ENCODE peak calls at places on chromosomes 13 and 19, in nine cellular contexts. B is trophoblast cell; L is adrenal gland; U is AG04449; O is tibial nerve; K is IMR-90; C is psoas muscle; S is CD8-positive, alpha-beta T cell; Q is retinal pigment epithelial cell. F is an unnamed sample.

GRCh38 chr19:13160557-13160956 is 10.3 kb downstream of the IER2 start:
- DNase-seq in O (no peak), C (no peak), B (peak; percentile 48), U (no peak), K (peak; percentile 66), Q (no peak), L (peak; percentile 72), S (no peak), F (no peak)

GRCh38 chr13:26707122-26708006 is 53.2 kb downstream of the GPR12 start:
- DNase-seq in C (no peak), K (peak; percentile 58), B (peak; percentile 78), U (no peak), O (peak; percentile 24), Q (no peak), L (peak; percentile 62), S (no peak), F (peak; percentile 7)

GRCh38 chr13:108734676-108735075 is 105.3 kb downstream of the MYO16 start:
- DNase-seq in O (no peak), Q (no peak), K (no peak), C (no peak), L (no peak), U (no peak), S (no peak), B (no peak), F (no peak)

GRCh38 chr19:958967-959685 is 25.0 kb upstream of the WDR18 start:
- DNase-seq in U (no peak), K (peak; percentile 67), Q (no peak), C (no peak), B (peak; percentile 81), S (no peak), L (no peak), O (no peak), F (no peak)

GRCh38 chr13:40640845-40641458 is 25.5 kb downstream of the FOXO1 start:
- DNase-seq in O (no peak), S (no peak), K (no peak), B (no peak), L (no peak), C (no peak), Q (no peak), U (no peak), F (no peak)

GRCh38 chr13:38264363-38265134 is 85.1 kb upstream of the UFM1 start:
- DNase-seq in U (no peak), C (no peak), K (no peak), S (no peak), L (no peak), Q (no peak), B (no peak), O (no peak), F (peak; percentile 0)

GRCh38 chr13:108786578-108787100 is 157.2 kb downstream of the MYO16 start:
- DNase-seq in C (no peak), B (no peak), S (no peak), O (no peak), L (no peak), K (no peak), U (no peak), Q (no peak), F (no peak)

GRCh38 chr19:58581227-58582141 is 8.3 kb upstream of the MZF1 start:
- DNase-seq in L (peak; percentile 88), C (peak; percentile 87), B (peak; percentile 77), U (no peak), Q (peak; percentile 54), S (peak; percentile 84), O (peak; percentile 89), K (peak; percentile 91), F (no peak)

GRCh38 chr19:35266904-35267817 is 1.6 kb upstream of the USF2 start:
- DNase-seq in U (no peak), K (peak; percentile 10), S (no peak), O (peak; percentile 40), L (peak; percentile 65), C (peak; percentile 63), Q (no peak), B (peak; percentile 47), F (no peak)

GRCh38 chr19:29767039-29767735 is 44.6 kb upstream of the CCNE1 start:
- DNase-seq in K (no peak), O (no peak), C (no peak), U (no peak), S (no peak), B (peak; percentile 78), L (no peak), Q (no peak), F (no peak)

GRCh38 chr19:47445937-47446402 is 25.7 kb downstream of the SLC8A2 start:
- DNase-seq in B (no peak), L (peak; percentile 51), U (no peak), S (peak; percentile 68), O (no peak), K (no peak), C (peak; percentile 40), Q (no peak), F (no peak)

GRCh38 chr19:49805822-49806612 is 7.1 kb downstream of the FUZ start:
- DNase-seq in L (no peak), Q (no peak), K (no peak), B (no peak), C (no peak), O (no peak), U (no peak), S (no peak), F (no peak)

GRCh38 chr13:27510082-27510481 is 59.7 kb upstream of the MTIF3 start:
- DNase-seq in L (no peak), C (no peak), Q (no peak), U (no peak), S (no peak), K (no peak), B (no peak), O (no peak), F (no peak)

GRCh38 chr13:66847541-66847940 is 382.6 kb downstream of the PCDH9 start:
- DNase-seq in O (no peak), K (no peak), C (no peak), U (no peak), L (no peak), S (no peak), B (no peak), Q (no peak), F (no peak)

GRCh38 chr19:50794778-50795664 is 4.8 kb downstream of the ACP4 start:
- DNase-seq in B (no peak), U (no peak), S (no peak), Q (no peak), K (no peak), L (no peak), O (no peak), C (no peak), F (no peak)

GRCh38 chr13:110593430-110594130 is 21.8 kb upstream of the NAXD start:
- DNase-seq in C (no peak), S (no peak), L (peak; percentile 47), Q (no peak), U (no peak), K (peak; percentile 57), O (peak; percentile 28), B (peak; percentile 87), F (no peak)

GRCh38 chr13:78650725-78651083 is 8.3 kb downstream of the OBI1 start:
- DNase-seq in L (no peak), B (no peak), O (no peak), U (no peak), K (no peak), S (no peak), C (no peak), Q (no peak), F (no peak)

GRCh38 chr13:53321301-53321700 is 292.7 kb downstream of the OLFM4 start:
- DNase-seq in O (no peak), B (no peak), U (no peak), C (no peak), L (no peak), Q (no peak), S (no peak), K (no peak), F (no peak)

GRCh38 chr19:39413269-39413902 is 917 bp downstream of the PLEKHG2 start:
- DNase-seq in O (no peak), S (no peak), K (peak; percentile 60), C (peak; percentile 73), U (no peak), L (no peak), Q (no peak), B (peak; percentile 50), F (no peak)

GRCh38 chr13:113219311-113219940 is 10.0 kb downstream of the CUL4A start:
- DNase-seq in U (no peak), C (no peak), L (peak; percentile 60), B (no peak), Q (no peak), S (no peak), O (no peak), K (peak; percentile 14), F (no peak)

GRCh38 chr13:84867246-84867645 is 932.0 kb downstream of the SLITRK6 start:
- DNase-seq in C (no peak), S (no peak), K (no peak), L (no peak), B (peak; percentile 1), U (no peak), O (no peak), Q (no peak), F (peak; percentile 13)

GRCh38 chr13:113742445-113743120 is 16.4 kb upstream of the TMEM255B start:
- DNase-seq in L (no peak), U (no peak), Q (peak; percentile 32), B (no peak), S (no peak), O (no peak), K (no peak), C (no peak), F (no peak)

GRCh38 chr13:98853791-98854191 is 101.3 kb upstream of the SLC15A1 start:
- DNase-seq in O (no peak), U (peak; percentile 57), B (no peak), S (no peak), C (no peak), K (peak; percentile 56), L (no peak), Q (no peak), F (no peak)

GRCh38 chr19:38004100-38004504 is 97.1 kb downstream of the SIPA1L3 start:
- DNase-seq in K (no peak), Q (no peak), L (no peak), B (no peak), C (no peak), S (no peak), O (no peak), U (no peak), F (no peak)
- H3K4me3 ChIP-seq in K (peak overlapping the region; percentile 36), Q (peak overlapping the region; percentile 44), L (no peak overlapping the region), B (no peak overlapping the region), C (peak overlapping the region; percentile 55), S (no peak overlapping the region), O (peak overlapping the region; percentile 29), U (peak overlapping the region; percentile 57), F (peak overlapping the region; percentile 39)

GRCh38 chr13:50994651-50995050 is 85.1 kb downstream of the RNASEH2B start:
- DNase-seq in C (no peak), O (no peak), U (no peak), B (no peak), K (no peak), S (no peak), Q (no peak), L (no peak), F (no peak)
- H3K4me3 ChIP-seq in C (no peak overlapping the region), O (no peak overlapping the region), U (no peak overlapping the region), B (no peak overlapping the region), K (no peak overlapping the region), S (no peak overlapping the region), Q (no peak overlapping the region), L (no peak overlapping the region), F (no peak overlapping the region)

GRCh38 chr13:74288361-74288911 is 154.2 kb upstream of the KLF12 start:
- DNase-seq in U (no peak), C (peak; percentile 32), Q (no peak), K (no peak), L (no peak), O (no peak), B (no peak), S (no peak), F (no peak)
- H3K4me3 ChIP-seq in U (peak overlapping the region; percentile 30), C (peak overlapping the region; percentile 40), Q (peak overlapping the region; percentile 53), K (no peak overlapping the region), L (no peak overlapping the region), O (no peak overlapping the region), B (no peak overlapping the region), S (peak overlapping the region; percentile 17), F (peak overlapping the region; percentile 55)

GRCh38 chr19:17748884-17749638 is 2.2 kb upstream of the FCHO1 start:
- DNase-seq in S (no peak), L (no peak), Q (no peak), K (no peak), C (no peak), B (no peak), U (no peak), O (no peak), F (no peak)
- H3K4me3 ChIP-seq in S (no peak overlapping the region), L (no peak overlapping the region), Q (no peak overlapping the region), K (no peak overlapping the region), C (no peak overlapping the region), B (no peak overlapping the region), U (no peak overlapping the region), O (no peak overlapping the region), F (no peak overlapping the region)

F was measured in epithelial cell of proximal tubule.